ENCODE peak calls at places on chromosomes 5 and 9, in eight cellular contexts. H is mammary epithelial cell, V is HepG2, F is PC-3, X is PC-9, M is fibroblast of lung, N is IMR-90, O is hepatocyte. E is an unnamed sample. For H3K4me1, the result is how much of the 10 kb centered on the place peaks cover.

GRCh38 chr5:72137826-72138409 is 30.6 kb downstream of the MAP1B start:
- DNase-seq in H (no peak), V (peak), F (peak), X (no peak), M (peak), N (no peak), O (no peak), E (no peak)

GRCh38 chr5:59873113-59873512 is 20.4 kb downstream of the PDE4D start:
- DNase-seq in H (no peak), V (no peak), F (no peak), X (no peak), M (peak), N (peak), O (no peak), E (peak)

GRCh38 chr9:20597862-20598261 is 24.4 kb downstream of the MLLT3 start:
- DNase-seq in H (no peak), V (no peak), F (no peak), X (no peak), M (no peak), N (peak), O (no peak), E (no peak)

GRCh38 chr5:143001764-143002351 is 231.7 kb downstream of the ARHGAP26 start:
- DNase-seq in H (peak), V (no peak), F (peak), X (no peak), M (peak), N (peak), O (no peak), E (peak)

GRCh38 chr5:116476903-116477537 is 97.6 kb downstream of the SEMA6A start:
- DNase-seq in H (no peak), V (no peak), F (peak), X (no peak), M (peak), N (no peak), O (peak), E (no peak)

GRCh38 chr9:95373069-95373681 is 55.7 kb upstream of the FANCC start:
- DNase-seq in H (peak), V (no peak), F (peak), X (peak), M (no peak), N (no peak), O (no peak), E (no peak)

GRCh38 chr5:74492230-74492629 is 148.3 kb downstream of the ENC1 start:
- DNase-seq in H (no peak), V (no peak), F (no peak), X (no peak), M (no peak), N (no peak), O (no peak), E (no peak)

GRCh38 chr9:20300430-20301115 is 321.7 kb downstream of the MLLT3 start:
- DNase-seq in H (no peak), V (no peak), F (no peak), X (no peak), M (no peak), N (no peak), O (no peak), E (no peak)

GRCh38 chr5:178282391-178282790 is 49.8 kb upstream of the PHYKPL start:
- DNase-seq in H (no peak), V (no peak), F (no peak), X (no peak), M (no peak), N (no peak), O (no peak), E (no peak)

GRCh38 chr5:169242849-169243186 is 58.1 kb downstream of the SLIT3 start:
- DNase-seq in H (no peak), V (no peak), F (no peak), X (no peak), M (no peak), N (no peak), O (no peak), E (peak)

GRCh38 chr5:178536541-178537466 is 53.4 kb downstream of the COL23A1 start:
- DNase-seq in H (no peak), V (no peak), F (no peak), X (no peak), M (no peak), N (no peak), O (no peak), E (no peak)

GRCh38 chr9:112846528-112847488 is 43.9 kb downstream of the SLC46A2 start:
- DNase-seq in H (no peak), V (no peak), F (no peak), X (no peak), M (peak), N (peak), O (no peak), E (peak)

GRCh38 chr5:42944989-42945388 is 95.1 kb downstream of the ANXA2R start:
- DNase-seq in H (peak), V (no peak), F (peak), X (peak), M (peak), N (peak), O (peak), E (peak)

GRCh38 chr9:37374892-37375291 is 47.6 kb upstream of the GRHPR start:
- DNase-seq in H (no peak), V (no peak), F (no peak), X (no peak), M (no peak), N (no peak), O (no peak), E (no peak)

GRCh38 chr5:6731465-6732237 is 18.4 kb downstream of the TENT4A start:
- DNase-seq in H (no peak), V (no peak), F (no peak), X (no peak), M (peak), N (peak), O (no peak), E (no peak)

GRCh38 chr5:132283423-132284043 is 10.7 kb upstream of the SLC22A4 start:
- DNase-seq in H (peak), V (peak), F (peak), X (no peak), M (peak), N (peak), O (no peak), E (no peak)

GRCh38 chr5:115097236-115097635 is 72.5 kb downstream of the TRIM36 start:
- DNase-seq in H (no peak), V (no peak), F (peak), X (no peak), M (no peak), N (no peak), O (no peak), E (no peak)

GRCh38 chr5:94968507-94969095 is 316.3 kb downstream of the MCTP1 start:
- DNase-seq in H (peak), V (peak), F (peak), X (peak), M (peak), N (peak), O (peak), E (peak)

DNA sequence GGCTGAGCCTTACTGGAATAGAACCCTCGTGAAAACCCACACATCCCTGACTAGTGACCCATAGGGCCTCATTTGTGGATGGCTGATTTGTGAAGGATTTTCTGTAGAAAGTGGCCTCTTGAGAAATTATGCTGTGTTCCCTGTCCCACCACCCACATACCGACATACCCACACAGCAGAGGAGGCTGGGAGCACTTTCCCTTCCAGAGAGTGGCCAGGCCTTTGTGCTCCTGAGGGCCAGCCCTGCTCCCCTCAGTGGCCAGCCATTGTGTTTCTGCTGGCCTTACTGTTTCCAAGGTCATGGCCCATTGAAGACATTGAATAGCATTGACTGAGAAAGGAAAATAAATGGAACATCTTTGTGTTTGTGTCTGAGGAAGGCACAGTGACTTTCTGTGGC is 29.6 kb downstream of the IL9 start:
- DNase-seq in H (no peak), V (no peak), F (no peak), X (no peak), M (no peak), N (no peak), O (no peak), E (no peak)
- H2AFZ ChIP-seq in H (no peak), V (no peak), F (no peak), X (no peak), M (no peak), N (no peak), O (no peak), E (no peak)

GRCh38 chr5:170571331-170571731 is 67.5 kb downstream of the KCNIP1 start:
- DNase-seq in H (no peak), V (peak), F (peak), X (no peak), M (no peak), N (peak), O (peak), E (peak)
- TF ChIP-seq CTCF in H (no peak), V (no peak), F (no peak), X (peak), M (no peak), N (no peak), O (peak), E (no peak)

GRCh38 chr9:687034-687785 is 154.3 kb upstream of the DMRT1 start:
- DNase-seq in H (no peak), V (no peak), F (no peak), X (no peak), M (no peak), N (no peak), O (no peak), E (no peak)
- H3K4me1 ChIP-seq in H (half or more), V (half or more), F (under half), X (under half), M (under half), N (under half), O (under half), E (under half)

GRCh38 chr5:139880416-139881144 is 85.0 kb downstream of the PSD2 start:
- DNase-seq in H (no peak), V (no peak), F (no peak), X (no peak), M (peak), N (no peak), O (peak), E (no peak)
- H2AFZ ChIP-seq in H (no peak), V (no peak), F (no peak), X (no peak), M (no peak), N (no peak), O (no peak), E (no peak)

GRCh38 chr9:136527721-136528710 is 17.8 kb downstream of the NOTCH1 start:
- DNase-seq in H (no peak), V (no peak), F (no peak), X (no peak), M (no peak), N (no peak), O (peak), E (no peak)
- TF ChIP-seq CTCF in H (no peak), V (no peak), F (no peak), X (no peak), M (no peak), N (no peak), O (no peak), E (no peak)

GRCh38 chr9:125850231-125850630 is 103.1 kb downstream of the PBX3 start:
- DNase-seq in H (no peak), V (no peak), F (no peak), X (no peak), M (no peak), N (no peak), O (no peak), E (no peak)

GRCh38 chr9:125845271-125845808 is 98.2 kb downstream of the PBX3 start:
- DNase-seq in H (no peak), V (no peak), F (no peak), X (no peak), M (no peak), N (no peak), O (no peak), E (no peak)

GRCh38 chr9:125850763-125851162 is 103.6 kb downstream of the PBX3 start:
- DNase-seq in H (no peak), V (peak), F (no peak), X (no peak), M (peak), N (no peak), O (no peak), E (no peak)

GRCh38 chr9:125844611-125845010 is 97.4 kb downstream of the PBX3 start:
- DNase-seq in H (peak), V (no peak), F (no peak), X (no peak), M (no peak), N (no peak), O (no peak), E (no peak)

GRCh38 chr9:125847735-125848134 is 100.6 kb downstream of the PBX3 start:
- DNase-seq in H (no peak), V (no peak), F (no peak), X (no peak), M (no peak), N (no peak), O (no peak), E (no peak)
- H3K4me1 ChIP-seq in H (under half), V (under half), F (under half), X (under half), M (under half), N (under half), O (under half), E (under half)

GRCh38 chr5:76542236-76542635 is 81.0 kb downstream of the F2RL2 start:
- DNase-seq in H (no peak), V (no peak), F (no peak), X (no peak), M (no peak), N (no peak), O (no peak), E (no peak)
- H2AFZ ChIP-seq in H (no peak), V (no peak), F (no peak), X (no peak), M (no peak), N (no peak), O (no peak), E (no peak)

DNA sequence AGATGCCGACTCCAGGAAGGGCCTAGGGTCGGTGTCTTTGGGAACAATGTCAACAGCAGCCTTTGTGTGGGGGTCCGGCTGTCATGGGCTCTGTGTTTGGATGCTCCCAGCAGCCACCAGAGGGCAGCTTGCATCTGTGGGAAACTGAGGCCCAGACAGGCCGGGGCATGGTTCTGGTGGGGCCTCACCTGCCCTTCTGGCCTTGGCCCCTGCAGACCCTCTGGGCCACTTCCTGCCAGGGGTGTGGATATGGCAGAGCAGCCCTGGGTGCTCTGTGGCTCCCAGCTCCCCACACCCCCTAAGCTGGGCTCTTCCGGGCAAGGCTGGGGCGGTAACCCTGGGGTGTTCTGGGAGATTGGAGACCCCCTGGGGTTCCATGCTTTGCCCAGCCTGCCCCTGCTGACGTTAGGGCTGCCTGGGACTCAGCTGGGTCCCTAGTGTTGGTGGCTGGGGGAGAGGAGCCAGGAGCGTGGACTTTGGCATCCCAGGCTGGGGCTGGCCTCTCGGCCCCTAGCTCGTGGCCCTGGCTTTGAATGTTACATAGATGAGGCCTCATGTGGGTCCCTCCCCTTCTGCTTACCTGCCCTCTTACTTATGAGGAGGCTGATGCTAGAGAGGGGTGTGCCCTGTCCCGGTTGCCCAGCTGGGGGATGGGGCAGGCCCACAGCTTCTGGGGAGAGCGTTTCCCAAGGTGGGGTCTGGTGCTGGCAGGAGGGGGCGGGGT is 38.3 kb downstream of the RXRA start:
- DNase-seq in H (no peak), V (peak), F (no peak), X (no peak), M (no peak), N (no peak), O (peak), E (no peak)
- TF ChIP-seq CTCF in H (no peak), V (peak), F (peak), X (no peak), M (no peak), N (peak), O (no peak), E (no peak)

GRCh38 chr9:121360975-121361374 is 9.1 kb downstream of the STOM start:
- DNase-seq in H (peak), V (no peak), F (peak), X (no peak), M (peak), N (peak), O (peak), E (peak)

GRCh38 chr9:121358747-121359146 is 11.3 kb downstream of the STOM start:
- DNase-seq in H (no peak), V (no peak), F (no peak), X (no peak), M (no peak), N (no peak), O (no peak), E (no peak)

GRCh38 chr9:121363586-121363961 is 6.5 kb downstream of the STOM start:
- DNase-seq in H (no peak), V (no peak), F (no peak), X (no peak), M (no peak), N (no peak), O (no peak), E (no peak)

GRCh38 chr9:121359358-121360294 is 10.4 kb downstream of the STOM start:
- DNase-seq in H (no peak), V (no peak), F (no peak), X (no peak), M (no peak), N (no peak), O (no peak), E (peak)

DNA sequence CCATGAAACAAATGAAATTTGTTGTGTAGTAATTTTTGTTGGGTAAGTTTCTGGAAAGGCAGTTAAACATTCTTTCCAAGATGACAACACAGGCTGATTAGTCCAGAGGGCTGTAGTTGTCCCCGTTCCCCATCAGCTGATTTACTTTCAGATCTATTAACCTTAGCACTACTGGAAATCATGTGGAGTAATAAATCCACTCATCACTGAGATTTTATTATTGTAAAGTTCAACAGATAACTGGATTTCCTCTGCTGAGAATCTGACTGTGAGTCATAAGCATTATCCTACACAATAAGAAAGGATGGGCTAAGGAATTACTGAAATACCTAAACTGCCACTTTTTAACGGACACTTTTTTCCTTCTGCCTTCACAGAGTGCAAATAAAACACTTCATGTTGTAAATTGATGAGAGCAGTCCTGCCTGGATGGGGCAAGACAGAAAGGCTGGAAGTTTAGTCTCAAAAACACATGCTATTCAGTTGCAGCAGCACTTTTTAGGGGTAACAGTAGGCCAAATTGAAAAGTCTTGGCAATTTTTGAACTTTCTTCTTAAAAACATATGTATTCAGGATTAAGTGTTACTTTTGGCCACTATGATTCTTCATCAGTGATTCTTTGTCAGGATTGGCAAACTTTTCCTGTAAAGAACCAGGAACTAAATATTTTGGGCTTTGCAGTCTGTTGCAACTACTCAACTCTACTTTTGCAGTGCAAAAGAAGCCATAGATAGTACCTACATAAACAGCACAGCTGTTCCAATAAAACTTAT is 7.1 kb downstream of the STOM start:
- DNase-seq in H (peak), V (no peak), F (peak), X (no peak), M (peak), N (peak), O (peak), E (peak)
- H3K4me1 ChIP-seq in H (under half), V (half or more), F (under half), X (under half), M (under half), N (under half), O (half or more), E (under half)